ENCODE peak calls at places on chromosome 14, in seven cellular contexts. J is uterus, N is suprapubic skin, H is stomach, G is endothelial cell of umbilical vein, A is transverse colon, R is body of pancreas. U is an unnamed sample.

GRCh38 chr14:93112891-93113677 is 2.6 kb downstream of the ITPK1 start:
- DNase-seq in A (peak; percentile 90), N (peak; percentile 87), J (peak; percentile 75), H (peak; percentile 90), R (peak; percentile 83), G (peak; percentile 75), U (peak; percentile 84)

GRCh38 chr14:95255487-95255886 is 64.2 kb downstream of the CLMN start:
- DNase-seq in J (peak; percentile 63), A (peak; percentile 91), H (peak; percentile 86), G (peak; percentile 61), R (peak; percentile 72), N (no peak), U (peak; percentile 98)

GRCh38 chr14:51844482-51844881 is 15.9 kb upstream of the GNG2 start:
- DNase-seq in N (no peak), G (no peak), A (no peak), R (no peak), H (no peak), J (no peak), U (no peak)

GRCh38 chr14:39265741-39266588 is 32.2 kb downstream of the MIA2 start:
- DNase-seq in J (no peak), A (no peak), R (no peak), N (no peak), G (peak; percentile 60), H (no peak), U (no peak)

GRCh38 chr14:59454131-59454530 is 11.0 kb downstream of the GPR135 start:
- DNase-seq in N (no peak), R (no peak), H (no peak), G (peak; percentile 50), A (no peak), J (no peak), U (no peak)

GRCh38 chr14:38481939-38482678 is 226.2 kb upstream of the CLEC14A start:
- DNase-seq in A (no peak), J (no peak), G (no peak), H (no peak), R (no peak), N (no peak), U (peak; percentile 83)

GRCh38 chr14:21034707-21035106 is at the start of gene RNASE13:
- DNase-seq in H (no peak), J (no peak), N (no peak), R (no peak), A (no peak), G (no peak), U (no peak)

GRCh38 chr14:102029956-102030355 is 56.9 kb downstream of the HSP90AA1 start:
- DNase-seq in H (no peak), A (no peak), N (no peak), R (no peak), G (no peak), J (no peak), U (no peak)

GRCh38 chr14:73718742-73719251 is 4.6 kb upstream of the PNMA1 start:
- DNase-seq in J (peak; percentile 78), A (no peak), N (no peak), H (no peak), R (no peak), G (no peak), U (no peak)

GRCh38 chr14:52458721-52459085 is 93.6 kb downstream of the TXNDC16 start:
- DNase-seq in N (no peak), A (no peak), J (no peak), H (no peak), G (no peak), R (no peak), U (no peak)

GRCh38 chr14:68361231-68361630 is 431.6 kb downstream of the ZFP36L1 start:
- DNase-seq in J (no peak), H (no peak), N (no peak), R (peak; percentile 41), G (peak; percentile 73), A (no peak), U (peak; percentile 59)

GRCh38 chr14:101064121-101064661 is 160.7 kb upstream of the RTL1 start:
- DNase-seq in N (peak; percentile 40), H (no peak), J (no peak), A (no peak), R (no peak), G (no peak), U (no peak)

GRCh38 chr14:31677052-31677451 is 115.8 kb downstream of the NUBPL start:
- DNase-seq in G (no peak), H (no peak), J (no peak), R (no peak), A (no peak), N (no peak), U (no peak)

GRCh38 chr14:106308839-106309389 is 782.5 kb downstream of the TMEM121 start:
- DNase-seq in A (peak; percentile 57), R (no peak), G (no peak), J (no peak), H (peak; percentile 46), N (no peak), U (no peak)

GRCh38 chr14:98514016-98514415 is 758.0 kb downstream of the BCL11B start:
- DNase-seq in N (no peak), H (no peak), G (no peak), A (no peak), J (no peak), R (no peak), U (no peak)

GRCh38 chr14:57066887-57067513 is 201.7 kb downstream of the EXOC5 start:
- DNase-seq in A (peak; percentile 54), H (peak; percentile 48), J (no peak), R (peak; percentile 64), N (no peak), G (peak; percentile 37), U (peak; percentile 54)
- TF ChIP-seq CTCF in A (peak; percentile 20), H (peak; percentile 22), J (no peak), R (peak; percentile 65), N (peak; percentile 12), G (peak; percentile 68), U (peak; percentile 61)

GRCh38 chr14:63874223-63874622 is 21.4 kb downstream of the SYNE2 start:
- DNase-seq in A (no peak), J (no peak), N (no peak), H (no peak), R (no peak), G (no peak), U (no peak)

GRCh38 chr14:63878792-63879191 is 26.0 kb downstream of the SYNE2 start:
- DNase-seq in G (no peak), J (no peak), N (no peak), A (no peak), H (no peak), R (no peak), U (no peak)

GRCh38 chr14:63875311-63875710 is 22.5 kb downstream of the SYNE2 start:
- DNase-seq in N (no peak), R (no peak), A (no peak), J (no peak), G (peak; percentile 54), H (no peak), U (no peak)

GRCh38 chr14:63877594-63877993 is 24.8 kb downstream of the SYNE2 start:
- DNase-seq in H (no peak), A (no peak), N (no peak), G (no peak), J (no peak), R (no peak), U (no peak)

DNA sequence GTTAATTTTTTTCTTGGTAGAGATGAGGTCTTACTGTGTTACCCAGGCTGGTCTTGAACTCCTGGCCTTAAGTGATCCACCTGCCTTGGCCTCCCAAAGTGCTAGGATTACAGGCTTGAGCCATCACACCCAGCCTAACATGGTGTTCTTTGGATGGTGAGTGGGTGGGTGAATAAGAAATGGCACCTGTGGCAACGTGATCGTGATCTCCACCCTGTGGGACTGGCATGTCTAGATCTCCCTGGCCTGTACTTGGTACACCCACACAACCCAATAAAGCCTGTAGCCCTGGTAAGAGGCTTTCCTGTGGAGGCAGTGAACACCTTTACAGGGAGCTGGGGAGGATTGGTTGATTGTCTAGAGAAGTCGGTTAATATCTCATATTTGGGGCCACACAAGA is 25.2 kb downstream of the SYNE2 start:
- DNase-seq in N (no peak), H (no peak), G (no peak), R (no peak), A (no peak), J (no peak), U (no peak)
- TF ChIP-seq POLR2A in N (no peak), H (no peak), G (no peak), R (no peak), A (no peak), J (no peak), U (no peak)

GRCh38 chr14:35883677-35884293 is 57.6 kb downstream of the BRMS1L start:
- DNase-seq in J (no peak), G (no peak), H (peak; percentile 54), A (peak; percentile 29), N (no peak), R (peak; percentile 23), U (peak; percentile 60)
- TF ChIP-seq CTCF in J (peak; percentile 10), G (peak; percentile 52), H (peak; percentile 52), A (peak; percentile 51), N (peak; percentile 47), R (peak; percentile 53), U (peak; percentile 75)

DNA sequence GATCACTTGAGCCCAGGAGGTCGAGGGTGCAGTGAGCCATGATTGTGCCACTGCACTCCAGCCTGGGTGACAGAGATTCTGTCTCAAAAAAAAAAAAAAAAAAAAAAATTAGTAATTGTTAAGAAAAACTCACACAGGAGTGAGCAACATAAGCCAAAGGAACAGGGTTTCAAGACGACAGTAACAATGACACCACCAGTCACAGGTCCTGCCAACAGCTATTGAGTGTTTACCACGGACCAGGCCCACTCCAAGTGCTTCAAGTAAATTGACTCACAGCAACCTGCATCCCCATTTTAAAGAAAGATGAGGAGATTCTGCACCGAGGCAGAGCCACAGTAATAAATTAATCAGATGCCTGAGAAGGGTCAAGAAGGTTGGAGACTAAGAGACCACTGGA is 194.5 kb downstream of the DPF3 start:
- DNase-seq in J (no peak), A (no peak), G (no peak), N (no peak), R (no peak), H (no peak), U (no peak)
- TF ChIP-seq POLR2A in J (no peak), A (no peak), G (no peak), N (no peak), R (no peak), H (no peak), U (no peak)

DNA sequence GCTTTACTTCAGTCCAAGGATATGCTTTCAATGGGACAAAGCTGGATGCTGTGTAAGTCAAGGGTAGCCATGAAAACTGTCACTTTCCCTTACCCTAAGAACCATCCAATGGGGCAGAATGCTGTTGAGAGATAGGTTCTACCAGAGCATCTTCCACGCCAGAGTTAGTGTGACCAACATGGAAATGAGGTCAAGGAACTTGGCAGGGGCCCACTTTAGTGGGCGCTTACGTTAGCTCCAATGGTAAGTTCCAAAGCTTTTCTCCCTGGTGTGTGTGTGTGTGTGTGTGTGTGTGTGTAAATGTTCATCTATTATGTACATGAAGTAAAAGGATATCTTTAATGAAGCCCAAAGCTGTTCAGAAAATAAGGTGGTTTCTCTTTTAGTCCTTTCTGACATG is 124.1 kb downstream of the GTF2A1 start:
- DNase-seq in R (no peak), G (no peak), H (no peak), A (no peak), J (no peak), N (no peak), U (no peak)
- TF ChIP-seq CTCF in R (no peak), G (no peak), H (no peak), A (no peak), J (no peak), N (no peak), U (no peak)

GRCh38 chr14:99603965-99604765 is at the start of gene CCDC85C:
- DNase-seq in J (peak; percentile 96), H (peak; percentile 97), G (peak; percentile 92), R (peak; percentile 97), N (peak; percentile 91), A (peak; percentile 97), U (peak; percentile 95)
- TF ChIP-seq POLR2A in J (no peak), H (no peak), G (peak; percentile 48), R (peak; percentile 42), N (no peak), A (peak; percentile 48), U (no peak)

GRCh38 chr14:40280652-40281051 is 848.4 kb upstream of the FBXO33 start:
- DNase-seq in R (no peak), G (no peak), A (no peak), N (no peak), J (no peak), H (no peak), U (no peak)
- TF ChIP-seq CTCF in R (no peak), G (no peak), A (no peak), N (no peak), J (no peak), H (no peak), U (no peak)